ENCODE peak calls at places on chromosomes 1 and 21, in five cellular contexts. W is M059J, D is NCI-H345, Y is iPS DF 6.9, H is T-helper 2 cell. R is an unnamed sample.

GRCh38 chr1:98903261-98903660 is 101.4 kb downstream of the PLPPR5 start:
- DNase-seq in W (peak; percentile 53), D (no peak), H (peak; percentile 5), Y (no peak), R (peak; percentile 28)

GRCh38 chr1:20727746-20728316 is 4.7 kb downstream of the SH2D5 start:
- DNase-seq in W (no peak), D (peak; percentile 51), H (no peak), Y (no peak), R (no peak)

GRCh38 chr1:212545941-212546638 is 62.5 kb upstream of the ATF3 start:
- DNase-seq in Y (no peak), H (no peak), W (no peak), D (no peak), R (no peak)

GRCh38 chr21:33266784-33267135 is 593 bp downstream of the IL10RB start:
- DNase-seq in Y (no peak), H (peak; percentile 71), D (peak; percentile 42), W (no peak), R (no peak)

GRCh38 chr1:17109897-17110554 is 9.2 kb downstream of the PADI2 start:
- DNase-seq in Y (no peak), W (no peak), H (no peak), D (peak; percentile 6), R (no peak)

GRCh38 chr1:10295471-10296085 is 85.2 kb downstream of the KIF1B start:
- DNase-seq in Y (no peak), D (no peak), H (no peak), W (no peak), R (no peak)

GRCh38 chr1:218346391-218347204 is 1.5 kb downstream of the TGFB2 start:
- DNase-seq in H (peak; percentile 13), D (peak; percentile 46), Y (no peak), W (peak; percentile 63), R (no peak)

GRCh38 chr21:39564200-39564599 is 48.5 kb upstream of the B3GALT5 start:
- DNase-seq in W (no peak), Y (no peak), H (no peak), D (peak; percentile 51), R (no peak)

GRCh38 chr1:48061162-48062136 is 64.3 kb upstream of the TRABD2B start:
- DNase-seq in Y (peak; percentile 47), H (peak; percentile 6), W (peak; percentile 32), D (peak; percentile 69), R (no peak)

GRCh38 chr1:107124705-107125104 is 16.1 kb upstream of the NTNG1 start:
- DNase-seq in W (no peak), D (no peak), H (no peak), Y (no peak), R (no peak)

GRCh38 chr1:33634806-33635205 is 162.4 kb downstream of the ZSCAN20 start:
- DNase-seq in Y (peak; percentile 55), W (peak; percentile 36), D (peak; percentile 1), H (peak; percentile 11), R (no peak)

GRCh38 chr1:118660769-118661168 is 327.4 kb downstream of the TBX15 start:
- DNase-seq in Y (no peak), W (peak; percentile 46), D (no peak), H (no peak), R (no peak)

GRCh38 chr1:40774266-40774998 is 9.2 kb upstream of the KCNQ4 start:
- DNase-seq in H (peak; percentile 51), W (no peak), Y (peak; percentile 66), D (peak; percentile 29), R (no peak)

GRCh38 chr1:20069932-20070331 is at the start of gene PLA2G5:
- DNase-seq in Y (no peak), D (no peak), W (peak; percentile 66), H (no peak), R (no peak)

GRCh38 chr1:207646891-207647290 is 2.0 kb downstream of the CR1L start:
- DNase-seq in Y (no peak), W (no peak), D (no peak), H (no peak), R (no peak)

GRCh38 chr21:46325073-46325912 is 1.3 kb downstream of the PCNT start:
- DNase-seq in Y (no peak), W (peak; percentile 67), D (peak; percentile 64), H (peak; percentile 58), R (no peak)

GRCh38 chr1:207911983-207912760 is 1.2 kb upstream of the CD34 start:
- DNase-seq in D (no peak), W (no peak), H (no peak), Y (no peak), R (no peak)

GRCh38 chr21:43306911-43307676 is 119.8 kb downstream of the SIK1 start:
- DNase-seq in H (no peak), W (peak; percentile 96), D (peak; percentile 41), Y (no peak), R (peak; percentile 26)

GRCh38 chr1:173258484-173259264 is 51.5 kb upstream of the TNFSF4 start:
- DNase-seq in D (no peak), W (peak; percentile 87), H (no peak), Y (no peak), R (no peak)

GRCh38 chr1:111571987-111572386 is 47.6 kb upstream of the RAP1A start:
- DNase-seq in H (no peak), D (no peak), Y (no peak), W (peak; percentile 79), R (no peak)

GRCh38 chr1:67793562-67793961 is 39.7 kb downstream of the GNG12 start:
- DNase-seq in W (peak; percentile 60), D (no peak), Y (no peak), H (no peak), R (no peak)

GRCh38 chr1:243917177-243917862 is 67.3 kb upstream of the AKT3 start:
- DNase-seq in Y (no peak), W (peak; percentile 87), H (peak; percentile 22), D (peak; percentile 41), R (no peak)